ENCODE peak calls at places on chromosomes 6 and 20, in six cellular contexts. D, H, G, X, S and U are unnamed samples.

GRCh38 chr6:42404494-42404893 is 47.2 kb downstream of the TRERF1 start:
- DNase-seq in D (no peak), H (peak), G (peak), X (no peak), S (no peak), U (no peak)

GRCh38 chr6:25756382-25757354 is 2.1 kb downstream of the SLC17A4 start:
- DNase-seq in D (no peak), H (no peak), G (no peak), X (no peak), S (no peak), U (no peak)

GRCh38 chr6:39416026-39416425 is 93.5 kb upstream of the KCNK16 start:
- DNase-seq in D (no peak), H (no peak), G (no peak), X (no peak), S (no peak), U (no peak)

GRCh38 chr20:16104783-16105182 is 468.5 kb downstream of the KIF16B start:
- DNase-seq in D (no peak), H (no peak), G (no peak), X (no peak), S (peak), U (no peak)

GRCh38 chr20:47800619-47801018 is 15.3 kb upstream of the SULF2 start:
- DNase-seq in D (no peak), H (no peak), G (no peak), X (no peak), S (peak), U (no peak)

GRCh38 chr20:56343861-56344381 is 14.9 kb upstream of the FAM210B start:
- DNase-seq in D (peak), H (peak), G (peak), X (no peak), S (peak), U (no peak)

GRCh38 chr6:11552390-11552789 is 14.8 kb downstream of the TMEM170B start:
- DNase-seq in D (no peak), H (no peak), G (no peak), X (no peak), S (no peak), U (no peak)

GRCh38 chr6:46776070-46776752 is 17.0 kb upstream of the MEP1A start:
- DNase-seq in D (no peak), H (no peak), G (no peak), X (no peak), S (no peak), U (no peak)

GRCh38 chr6:36320475-36320874 is 16.2 kb downstream of the BNIP5 start:
- DNase-seq in D (no peak), H (no peak), G (no peak), X (peak), S (no peak), U (no peak)

GRCh38 chr20:50163570-50164317 is 10.2 kb upstream of the PEDS1 start:
- DNase-seq in D (no peak), H (no peak), G (peak), X (peak), S (no peak), U (no peak)

GRCh38 chr6:150293423-150294280 is 75.2 kb upstream of the IYD start:
- DNase-seq in D (no peak), H (no peak), G (no peak), X (no peak), S (no peak), U (no peak)

GRCh38 chr20:45935416-45936046 is 1.0 kb downstream of the PCIF1 start:
- DNase-seq in D (no peak), H (peak), G (no peak), X (no peak), S (peak), U (no peak)

GRCh38 chr6:1527098-1527497 is 82.6 kb upstream of the FOXC1 start:
- DNase-seq in D (no peak), H (no peak), G (no peak), X (no peak), S (no peak), U (no peak)

GRCh38 chr6:51792273-51793030 is 295.0 kb downstream of the PKHD1 start:
- DNase-seq in D (no peak), H (no peak), G (no peak), X (no peak), S (no peak), U (no peak)

DNA sequence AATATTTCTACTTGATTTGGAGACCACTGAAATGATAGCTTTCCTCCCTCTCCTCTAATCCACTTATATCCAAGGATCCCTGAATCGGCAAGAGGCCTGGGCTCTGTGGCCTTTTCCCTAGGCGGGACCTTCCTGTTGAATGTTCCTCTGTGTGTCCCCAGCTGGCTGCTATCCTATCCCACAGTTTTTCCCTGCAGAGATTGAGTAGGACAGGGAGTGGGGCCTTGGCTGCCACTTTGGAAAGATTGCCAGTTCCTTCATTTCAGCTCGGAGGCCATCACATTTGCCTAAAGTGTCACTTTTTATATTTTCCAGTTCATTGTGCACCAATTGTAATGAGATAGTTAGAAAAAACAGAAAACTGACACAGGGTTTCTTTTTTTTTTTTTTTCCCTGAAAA is 38.9 kb upstream of the SMIM8 start:
- DNase-seq in D (no peak), H (no peak), G (no peak), X (no peak), S (no peak), U (no peak)
- TF ChIP-seq CHD2 in D (no peak), H (no peak), G (no peak), X (no peak), S (no peak), U (no peak)

DNA sequence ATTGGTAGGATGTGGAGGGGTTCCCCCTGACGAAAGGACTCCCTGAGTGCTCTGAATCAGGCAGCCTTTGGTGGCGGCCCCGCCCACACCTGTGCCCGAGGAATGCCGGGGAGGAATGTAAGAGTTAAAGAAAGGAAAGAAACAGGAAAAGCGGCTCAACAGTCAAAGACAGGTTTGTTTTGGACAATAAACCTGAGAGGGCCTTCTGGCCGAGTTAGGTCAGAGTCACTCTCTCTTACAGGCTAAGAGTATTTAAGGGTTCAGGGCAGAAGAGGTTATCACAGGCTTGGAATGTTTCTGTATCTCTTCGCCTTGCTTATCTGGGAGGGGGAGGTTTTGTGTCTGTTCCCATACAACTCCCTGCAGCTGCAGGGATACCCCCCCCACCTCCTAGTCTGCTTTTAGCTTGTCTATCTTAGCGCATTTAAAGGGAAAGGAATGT is 32.9 kb downstream of the DYNLT1 start:
- DNase-seq in D (peak), H (no peak), G (no peak), X (no peak), S (no peak), U (no peak)
- TF ChIP-seq CHD2 in D (no peak), H (no peak), G (no peak), X (no peak), S (no peak), U (no peak)

DNA sequence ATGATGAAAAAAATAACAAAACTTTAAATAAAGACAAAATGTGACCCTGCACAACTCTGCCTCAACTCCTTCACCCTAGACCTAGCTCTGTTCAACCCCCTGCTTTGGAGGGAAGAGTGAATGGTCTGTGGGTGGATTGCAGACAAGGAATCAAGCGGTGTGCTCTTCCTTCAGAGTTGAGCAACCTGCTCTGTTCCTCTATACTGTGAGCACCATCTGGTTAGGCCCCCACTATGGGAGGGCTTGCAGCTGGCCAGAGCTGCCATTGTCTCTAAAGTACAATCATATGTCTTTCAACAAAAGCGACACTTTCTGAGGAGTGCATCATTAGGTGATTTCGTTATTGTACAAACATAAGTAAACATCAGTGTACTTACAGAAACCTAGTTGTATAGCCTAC is 406.1 kb upstream of the MARCKS start:
- DNase-seq in D (no peak), H (no peak), G (no peak), X (no peak), S (no peak), U (no peak)
- TF ChIP-seq CHD2 in D (no peak), H (no peak), G (no peak), X (no peak), S (no peak), U (no peak)

DNA sequence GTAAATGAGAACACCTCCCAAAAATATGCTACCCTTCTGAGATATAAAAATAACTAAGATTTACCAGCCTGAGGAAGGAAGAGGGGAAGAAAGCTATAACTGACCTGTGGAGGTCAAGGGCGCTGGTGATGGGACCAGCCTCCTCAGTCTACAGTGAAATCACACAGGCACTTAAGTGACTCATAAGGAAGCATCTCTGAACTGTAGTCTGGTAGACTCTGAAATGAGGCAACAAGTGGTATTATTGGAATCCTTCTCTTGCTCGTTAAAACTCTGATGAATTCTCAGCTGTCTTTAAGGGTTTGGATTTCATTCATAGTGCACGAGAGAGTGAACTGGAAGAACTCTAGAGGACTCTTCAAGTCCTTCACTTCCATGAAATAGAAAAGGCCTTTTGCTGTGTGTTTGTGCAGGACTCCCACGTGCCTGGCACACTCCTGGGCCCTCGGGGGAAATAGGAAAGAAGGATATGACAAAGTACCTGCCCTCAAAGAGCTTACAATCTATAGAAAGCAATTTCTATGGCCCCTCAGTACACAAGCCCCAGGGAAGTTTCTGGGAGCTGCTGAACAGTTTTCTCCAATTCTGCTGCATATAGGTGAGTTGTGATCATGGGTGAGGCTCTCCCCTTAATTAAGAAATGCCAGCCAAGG is 231.8 kb upstream of the RREB1 start:
- DNase-seq in D (no peak), H (peak), G (no peak), X (no peak), S (no peak), U (no peak)
- TF ChIP-seq CHD2 in D (no peak), H (no peak), G (no peak), X (no peak), S (no peak), U (no peak)

DNA sequence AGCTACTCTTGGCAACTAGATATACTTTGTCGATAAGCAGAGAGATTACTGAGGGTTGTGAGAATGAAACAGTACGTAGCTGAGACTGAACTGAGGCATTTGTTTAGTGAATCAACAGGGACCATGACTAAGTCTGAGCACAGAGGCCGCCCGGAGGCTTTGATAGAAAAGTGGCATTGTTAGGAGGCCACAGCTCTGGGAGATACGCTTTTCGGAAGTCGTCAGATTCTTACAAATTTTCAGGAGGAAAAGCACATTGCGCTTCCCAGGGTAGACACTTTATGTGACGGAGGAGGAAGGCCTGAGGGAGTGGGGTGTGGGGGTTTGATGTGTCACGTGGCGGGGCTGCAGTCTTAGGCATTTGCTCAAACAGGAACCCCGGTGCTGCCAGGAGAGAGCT is 69.4 kb downstream of the PSMG4 start:
- DNase-seq in D (no peak), H (peak), G (no peak), X (no peak), S (no peak), U (no peak)
- TF ChIP-seq CHD2 in D (no peak), H (no peak), G (no peak), X (no peak), S (no peak), U (no peak)